ENCODE peak calls at places on chromosomes 1 and 21, in four cellular contexts. One of them, this sample, is unnamed.

GRCh38 chr1:219347843-219348475 is 174.3 kb downstream of the LYPLAL1 start:
- DNase-seq in tibial nerve: peak; percentile 47
- DNase-seq in activated T-cell treated with anti-CD3 and anti-CD28 coated beads for 1 hour: no peak
- DNase-seq in OCI-LY7: no peak
- DNase-seq in this sample: no peak

GRCh38 chr21:36923270-36923669 is 43.2 kb downstream of the HLCS start:
- DNase-seq in tibial nerve: no peak
- DNase-seq in activated T-cell treated with anti-CD3 and anti-CD28 coated beads for 1 hour: no peak
- DNase-seq in OCI-LY7: no peak
- DNase-seq in this sample: no peak

GRCh38 chr1:157739229-157739901 is 37.6 kb downstream of the FCRL2 start:
- DNase-seq in tibial nerve: no peak
- DNase-seq in activated T-cell treated with anti-CD3 and anti-CD28 coated beads for 1 hour: no peak
- DNase-seq in OCI-LY7: no peak
- DNase-seq in this sample: no peak

GRCh38 chr1:181985981-181986906 is 75.3 kb downstream of the ZNF648 start:
- DNase-seq in tibial nerve: no peak
- DNase-seq in activated T-cell treated with anti-CD3 and anti-CD28 coated beads for 1 hour: no peak
- DNase-seq in OCI-LY7: no peak
- DNase-seq in this sample: no peak

GRCh38 chr1:245748246-245748645 is 593.5 kb downstream of the KIF26B start:
- DNase-seq in tibial nerve: no peak
- DNase-seq in activated T-cell treated with anti-CD3 and anti-CD28 coated beads for 1 hour: no peak
- DNase-seq in OCI-LY7: no peak
- DNase-seq in this sample: no peak

GRCh38 chr1:177274687-177275211 is 104.0 kb downstream of the BRINP2 start:
- DNase-seq in tibial nerve: peak; percentile 33
- DNase-seq in activated T-cell treated with anti-CD3 and anti-CD28 coated beads for 1 hour: no peak
- DNase-seq in OCI-LY7: no peak
- DNase-seq in this sample: no peak

GRCh38 chr1:170687625-170688024 is 23.7 kb downstream of the PRRX1 start:
- DNase-seq in tibial nerve: no peak
- DNase-seq in activated T-cell treated with anti-CD3 and anti-CD28 coated beads for 1 hour: no peak
- DNase-seq in OCI-LY7: no peak
- DNase-seq in this sample: no peak

GRCh38 chr1:9181990-9182783 is 52.4 kb upstream of the H6PD start:
- DNase-seq in tibial nerve: no peak
- DNase-seq in activated T-cell treated with anti-CD3 and anti-CD28 coated beads for 1 hour: no peak
- DNase-seq in OCI-LY7: no peak
- DNase-seq in this sample: peak; percentile 62

GRCh38 chr1:63835075-63835633 is 61.3 kb downstream of the ROR1 start:
- DNase-seq in tibial nerve: no peak
- DNase-seq in activated T-cell treated with anti-CD3 and anti-CD28 coated beads for 1 hour: no peak
- DNase-seq in OCI-LY7: no peak
- DNase-seq in this sample: no peak

GRCh38 chr1:146034976-146035469 is 13.5 kb upstream of the HJV start:
- DNase-seq in tibial nerve: no peak
- DNase-seq in activated T-cell treated with anti-CD3 and anti-CD28 coated beads for 1 hour: no peak
- DNase-seq in OCI-LY7: peak; percentile 46
- DNase-seq in this sample: no peak

GRCh38 chr1:166693673-166694297 is 145.5 kb upstream of the POGK start:
- DNase-seq in tibial nerve: no peak
- DNase-seq in activated T-cell treated with anti-CD3 and anti-CD28 coated beads for 1 hour: no peak
- DNase-seq in OCI-LY7: no peak
- DNase-seq in this sample: no peak

GRCh38 chr1:176692431-176692830 is 229.5 kb downstream of the PAPPA2 start:
- DNase-seq in tibial nerve: no peak
- DNase-seq in activated T-cell treated with anti-CD3 and anti-CD28 coated beads for 1 hour: no peak
- DNase-seq in OCI-LY7: no peak
- DNase-seq in this sample: no peak

GRCh38 chr1:225735252-225736149 is 42.1 kb upstream of the SRP9 start:
- DNase-seq in tibial nerve: peak; percentile 62
- DNase-seq in activated T-cell treated with anti-CD3 and anti-CD28 coated beads for 1 hour: no peak
- DNase-seq in OCI-LY7: no peak
- DNase-seq in this sample: peak; percentile 97